ENCODE peak calls at places on chromosomes 6 and 20, in six cellular contexts. B is mammary epithelial cell, L is aorta, D is RWPE1, E is Peyer's patch, Y is upper lobe of right lung. T is an unnamed sample.

GRCh38 chr6:121664199-121664598 is 228.8 kb downstream of the GJA1 start:
- DNase-seq in B (no peak), L (no peak), D (no peak), E (no peak), Y (no peak), T (no peak)

GRCh38 chr6:26594730-26595632 is 1.8 kb upstream of the ABT1 start:
- DNase-seq in B (peak; percentile 77), L (no peak), D (peak; percentile 20), E (no peak), Y (no peak), T (no peak)

GRCh38 chr6:92047886-92048285 is 1371.5 kb downstream of the EPHA7 start:
- DNase-seq in B (no peak), L (no peak), D (no peak), E (no peak), Y (no peak), T (no peak)

GRCh38 chr6:33008944-33009861 is at the start of gene HLA-DOA:
- DNase-seq in B (no peak), L (no peak), D (peak; percentile 42), E (no peak), Y (no peak), T (peak; percentile 35)

GRCh38 chr20:56628015-56628872 is 862 bp upstream of the TFAP2C start:
- DNase-seq in B (no peak), L (no peak), D (peak; percentile 42), E (no peak), Y (no peak), T (no peak)

GRCh38 chr6:121319112-121319553 is 15.1 kb downstream of the TBC1D32 start:
- DNase-seq in B (no peak), L (no peak), D (peak; percentile 36), E (no peak), Y (no peak), T (peak; percentile 13)

GRCh38 chr6:46651006-46651405 is 1.6 kb downstream of the CYP39A1 start:
- DNase-seq in B (no peak), L (no peak), D (no peak), E (no peak), Y (no peak), T (no peak)

GRCh38 chr20:25082498-25082873 is 545 bp upstream of the VSX1 start:
- DNase-seq in B (no peak), L (no peak), D (no peak), E (no peak), Y (no peak), T (no peak)

GRCh38 chr6:130233332-130233731 is 10.6 kb upstream of the SAMD3 start:
- DNase-seq in B (no peak), L (no peak), D (no peak), E (no peak), Y (no peak), T (no peak)

GRCh38 chr6:45795678-45796077 is 220.0 kb downstream of the CLIC5 start:
- DNase-seq in B (no peak), L (no peak), D (no peak), E (no peak), Y (no peak), T (no peak)

GRCh38 chr20:17558154-17558940 is 11.5 kb upstream of the DSTN start:
- DNase-seq in B (peak; percentile 88), L (peak; percentile 81), D (peak; percentile 86), E (no peak), Y (no peak), T (no peak)

GRCh38 chr6:111642463-111643158 is 36.9 kb upstream of the TRAF3IP2 start:
- DNase-seq in B (peak; percentile 65), L (no peak), D (peak; percentile 36), E (peak; percentile 72), Y (peak; percentile 75), T (peak; percentile 16)

GRCh38 chr6:142537612-142538478 is 236.0 kb downstream of the ADGRG6 start:
- DNase-seq in B (peak; percentile 18), L (no peak), D (no peak), E (no peak), Y (no peak), T (no peak)

DNA sequence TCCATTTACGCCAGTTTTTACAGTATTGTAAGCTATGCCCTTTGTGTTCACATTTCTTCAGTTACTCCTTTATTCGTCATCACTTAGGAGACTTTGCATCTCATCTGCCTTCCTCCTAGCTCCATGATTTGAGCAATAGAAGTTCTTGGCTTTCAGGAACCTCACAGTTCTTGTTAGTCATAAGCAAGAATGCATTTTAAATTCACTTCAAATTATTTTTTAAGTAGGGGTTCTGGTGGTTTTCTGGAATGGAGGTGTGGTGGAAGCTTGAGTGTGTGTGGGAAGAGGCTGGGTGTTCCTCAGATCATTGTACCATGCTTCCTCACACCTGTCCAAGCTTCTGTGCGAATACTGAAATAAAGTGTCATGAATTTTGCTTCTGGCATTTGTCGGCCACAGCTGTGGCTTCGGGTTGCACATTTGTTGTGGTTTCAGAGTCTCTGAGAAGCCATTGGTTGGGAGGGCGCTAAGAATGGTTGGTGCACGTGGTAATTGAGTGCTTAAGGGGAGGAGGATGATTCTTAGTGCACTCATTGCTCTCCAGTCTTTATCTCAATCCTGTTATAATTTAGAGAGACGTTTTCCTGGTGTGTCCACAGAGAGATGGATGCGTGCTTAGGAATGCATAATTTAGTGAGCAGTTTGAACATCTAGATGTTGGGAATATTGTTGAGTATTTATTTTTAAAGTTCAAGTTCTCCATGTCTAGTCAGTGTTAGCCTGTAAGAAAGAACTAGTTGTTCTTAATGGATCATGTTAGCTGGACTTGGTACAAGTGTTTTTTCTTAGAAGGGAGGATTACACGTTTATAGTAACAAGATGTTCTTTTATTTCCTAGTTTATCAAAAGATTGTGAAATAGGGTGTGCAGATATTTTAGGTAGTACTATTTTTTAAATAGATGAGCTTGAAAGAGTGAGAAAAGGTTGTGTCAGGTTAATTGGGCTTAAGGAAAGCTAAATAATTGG is 31.9 kb downstream of the FOXO3 start:
- DNase-seq in B (peak; percentile 85), L (no peak), D (no peak), E (no peak), Y (no peak), T (peak; percentile 56)
- H3K27ac ChIP-seq in B (no peak overlapping the region), L (peak overlapping the region; percentile 98), D (peak overlapping the region; percentile 83), E (peak overlapping the region; percentile 86), Y (peak overlapping the region; percentile 92), T (no peak overlapping the region)

DNA sequence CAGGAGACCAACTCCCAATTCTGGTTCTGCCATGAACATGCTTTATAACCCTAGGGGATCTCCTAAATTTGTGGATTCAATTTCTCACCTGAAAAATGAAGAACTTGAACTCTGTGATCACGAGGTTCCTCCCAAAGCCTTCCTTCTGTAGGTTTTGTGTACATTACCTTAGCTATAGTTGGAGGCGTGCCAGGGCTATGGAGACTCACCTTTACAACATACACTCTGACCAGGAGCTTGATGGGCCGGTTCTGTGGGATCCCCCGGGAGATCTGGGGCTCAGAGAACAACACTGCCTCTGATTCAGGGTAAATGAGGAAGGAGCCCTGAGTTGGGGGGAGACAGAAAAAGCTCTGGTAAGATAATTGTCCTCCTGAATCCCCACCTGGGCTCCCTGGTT is 34.1 kb downstream of the ERGIC3 start:
- DNase-seq in B (no peak), L (peak; percentile 23), D (peak; percentile 44), E (no peak), Y (peak; percentile 19), T (no peak)
- H3K27ac ChIP-seq in B (no peak overlapping the region), L (no peak overlapping the region), D (no peak overlapping the region), E (no peak overlapping the region), Y (no peak overlapping the region), T (no peak overlapping the region)

GRCh38 chr6:157019733-157020132 is 242.6 kb downstream of the ARID1B start:
- DNase-seq in B (no peak), L (no peak), D (no peak), E (no peak), Y (no peak), T (no peak)

GRCh38 chr6:157017022-157017421 is 239.8 kb downstream of the ARID1B start:
- DNase-seq in B (no peak), L (no peak), D (no peak), E (no peak), Y (no peak), T (no peak)

GRCh38 chr6:157019115-157019628 is 242.0 kb downstream of the ARID1B start:
- DNase-seq in B (no peak), L (no peak), D (no peak), E (no peak), Y (no peak), T (no peak)

GRCh38 chr6:157020398-157021266 is 243.5 kb downstream of the ARID1B start:
- DNase-seq in B (peak; percentile 54), L (peak; percentile 84), D (peak; percentile 65), E (no peak), Y (peak; percentile 79), T (peak; percentile 11)

DNA sequence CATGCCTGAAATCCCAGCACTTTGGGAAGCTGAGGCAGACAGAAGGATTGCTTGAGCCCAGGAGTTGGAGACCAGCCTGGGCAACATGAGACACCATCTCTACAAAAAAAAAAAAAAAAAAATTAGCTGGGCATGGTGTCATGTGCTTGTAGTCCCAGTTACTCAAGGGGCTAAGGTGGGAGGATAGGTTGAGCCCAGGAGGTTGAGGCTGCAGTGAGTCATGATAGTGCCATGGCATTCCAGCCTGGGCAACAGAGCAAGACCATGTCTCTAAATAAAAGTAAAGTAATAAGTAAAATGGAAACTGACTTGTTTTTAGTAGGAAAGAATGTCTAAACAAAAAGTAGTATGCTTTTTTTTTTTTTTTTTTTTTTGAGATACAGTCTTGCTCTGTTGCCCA is 240.7 kb downstream of the ARID1B start:
- DNase-seq in B (peak; percentile 32), L (no peak), D (no peak), E (no peak), Y (no peak), T (no peak)
- H3K27ac ChIP-seq in B (no peak overlapping the region), L (no peak overlapping the region), D (no peak overlapping the region), E (no peak overlapping the region), Y (no peak overlapping the region), T (no peak overlapping the region)

GRCh38 chr20:49579195-49579594 is 11.3 kb upstream of the PTGIS start:
- DNase-seq in B (no peak), L (no peak), D (no peak), E (no peak), Y (peak; percentile 19), T (no peak)
- H3K27ac ChIP-seq in B (no peak overlapping the region), L (peak overlapping the region; percentile 94), D (no peak overlapping the region), E (peak overlapping the region; percentile 60), Y (no peak overlapping the region), T (no peak overlapping the region)

GRCh38 chr6:14086701-14087100 is 30.9 kb upstream of the CD83 start:
- DNase-seq in B (no peak), L (no peak), D (no peak), E (no peak), Y (no peak), T (no peak)
- H3K27ac ChIP-seq in B (no peak overlapping the region), L (no peak overlapping the region), D (no peak overlapping the region), E (no peak overlapping the region), Y (no peak overlapping the region), T (no peak overlapping the region)